ENCODE peak calls at places on chromosome 21, in ten cellular contexts. V is HFF-Myc, Q is thyroid gland, O is epithelial cell of proximal tubule, U is Caco-2, E is endothelial cell of umbilical vein, L is OCI-LY7, R is SK-N-SH, I is neural progenitor cell, K is body of pancreas. S is an unnamed sample.
A peak's percentile ranks its signal among the peaks of the same experiment; 100 is the strongest.

GRCh38 chr21:35457097-35457496 is 408.0 kb upstream of the RUNX1 start:
- DNase-seq in E (no peak), U (no peak), Q (no peak), K (no peak), L (no peak), I (no peak), O (no peak), V (no peak), R (no peak), S (no peak)

GRCh38 chr21:34865922-34866271 is 183.2 kb downstream of the RUNX1 start:
- DNase-seq in K (no peak), E (no peak), L (peak; percentile 73), Q (no peak), R (no peak), V (no peak), U (peak; percentile 48), I (peak; percentile 61), O (no peak), S (no peak)

GRCh38 chr21:15687208-15687607 is 42.6 kb upstream of the USP25 start:
- DNase-seq in Q (no peak), E (no peak), K (no peak), O (no peak), L (no peak), I (no peak), U (no peak), V (peak; percentile 12), R (no peak), S (no peak)

GRCh38 chr21:43287974-43288755 is 119.4 kb downstream of the CRYAA start:
- DNase-seq in U (peak; percentile 84), L (no peak), E (no peak), K (peak; percentile 53), V (no peak), R (no peak), I (no peak), O (no peak), Q (no peak), S (no peak)

GRCh38 chr21:45290948-45291612 is 3.4 kb upstream of the POFUT2 start:
- DNase-seq in L (no peak), U (no peak), V (no peak), O (no peak), E (no peak), I (no peak), R (peak; percentile 30), K (no peak), Q (no peak), S (peak; percentile 73)

GRCh38 chr21:34367320-34367935 is 3.6 kb downstream of the KCNE2 start:
- DNase-seq in Q (peak; percentile 51), V (peak; percentile 59), K (peak; percentile 70), O (peak; percentile 25), L (peak; percentile 63), E (peak; percentile 55), U (peak; percentile 79), R (peak; percentile 45), I (peak; percentile 70), S (peak; percentile 88)

GRCh38 chr21:32119389-32119788 is 159.5 kb downstream of the MIS18A start:
- DNase-seq in L (no peak), Q (no peak), E (no peak), U (no peak), I (no peak), K (no peak), R (no peak), V (no peak), O (no peak), S (no peak)

GRCh38 chr21:32378956-32379355 is 13.9 kb downstream of the URB1 start:
- DNase-seq in L (no peak), E (no peak), U (no peak), O (no peak), V (no peak), Q (no peak), R (no peak), I (no peak), K (no peak), S (no peak)

GRCh38 chr21:35338881-35339632 is 290.0 kb upstream of the RUNX1 start:
- DNase-seq in L (no peak), R (no peak), Q (no peak), K (no peak), V (no peak), O (no peak), E (no peak), U (no peak), I (no peak), S (no peak)

GRCh38 chr21:35071347-35071746 is 22.2 kb upstream of the RUNX1 start:
- DNase-seq in Q (no peak), I (no peak), R (no peak), L (no peak), V (no peak), K (no peak), E (no peak), O (no peak), U (no peak), S (no peak)

GRCh38 chr21:30408782-30409494 is 13.1 kb downstream of the KRTAP13-1 start:
- DNase-seq in U (peak; percentile 86), Q (peak; percentile 76), O (peak; percentile 20), K (peak; percentile 93), R (peak; percentile 49), E (no peak), I (peak; percentile 89), L (no peak), V (peak; percentile 12), S (peak; percentile 1)

GRCh38 chr21:34743831-34744230 is 75.0 kb downstream of the CLIC6 start:
- DNase-seq in O (no peak), V (peak; percentile 46), R (no peak), K (peak; percentile 24), U (no peak), E (no peak), I (no peak), L (no peak), Q (no peak), S (peak; percentile 93)

GRCh38 chr21:29228306-29228705 is 70.4 kb upstream of the BACH1 start:
- DNase-seq in E (no peak), L (no peak), O (no peak), V (no peak), K (no peak), I (no peak), R (no peak), Q (no peak), U (no peak), S (no peak)

GRCh38 chr21:35011681-35012080 is 37.4 kb downstream of the RUNX1 start:
- DNase-seq in E (no peak), O (no peak), V (no peak), I (no peak), U (no peak), Q (no peak), R (no peak), L (no peak), K (no peak), S (peak; percentile 38)

GRCh38 chr21:29297483-29298347 is 1.0 kb upstream of the BACH1 start:
- DNase-seq in L (no peak), V (no peak), E (no peak), K (no peak), O (no peak), Q (no peak), U (no peak), R (no peak), I (no peak), S (no peak)

GRCh38 chr21:44288251-44289110 is 2.8 kb downstream of the AIRE start:
- DNase-seq in Q (no peak), R (no peak), U (no peak), L (no peak), E (no peak), V (no peak), K (no peak), O (no peak), I (no peak), S (no peak)
- H3K4me3 ChIP-seq in Q (no peak overlapping the region), R (no peak overlapping the region), U (no peak overlapping the region), L (no peak overlapping the region), E (no peak overlapping the region), V (no peak overlapping the region), K (no peak overlapping the region), O (no peak overlapping the region), I (no peak overlapping the region), S (no peak overlapping the region)

GRCh38 chr21:41983229-41983628 is 26.9 kb downstream of the ZBTB21 start:
- DNase-seq in L (no peak), V (no peak), Q (no peak), I (no peak), K (no peak), R (no peak), U (no peak), O (no peak), E (no peak), S (no peak)
- TF ChIP-seq CTCF in L (no peak), V (no peak), Q (no peak), I (no peak), K (no peak), R (no peak), U (no peak), O (no peak), E (no peak), S (no peak)

GRCh38 chr21:25566645-25567044 is 40.6 kb downstream of the MRPL39 start:
- DNase-seq in U (no peak), Q (no peak), O (no peak), V (no peak), I (no peak), R (no peak), K (no peak), E (no peak), L (no peak), S (no peak)
- H3K4me3 ChIP-seq in U (no peak overlapping the region), Q (no peak overlapping the region), O (peak overlapping the region; percentile 78), V (no peak overlapping the region), I (no peak overlapping the region), R (no peak overlapping the region), K (no peak overlapping the region), E (no peak overlapping the region), L (no peak overlapping the region), S (no peak overlapping the region)

DNA sequence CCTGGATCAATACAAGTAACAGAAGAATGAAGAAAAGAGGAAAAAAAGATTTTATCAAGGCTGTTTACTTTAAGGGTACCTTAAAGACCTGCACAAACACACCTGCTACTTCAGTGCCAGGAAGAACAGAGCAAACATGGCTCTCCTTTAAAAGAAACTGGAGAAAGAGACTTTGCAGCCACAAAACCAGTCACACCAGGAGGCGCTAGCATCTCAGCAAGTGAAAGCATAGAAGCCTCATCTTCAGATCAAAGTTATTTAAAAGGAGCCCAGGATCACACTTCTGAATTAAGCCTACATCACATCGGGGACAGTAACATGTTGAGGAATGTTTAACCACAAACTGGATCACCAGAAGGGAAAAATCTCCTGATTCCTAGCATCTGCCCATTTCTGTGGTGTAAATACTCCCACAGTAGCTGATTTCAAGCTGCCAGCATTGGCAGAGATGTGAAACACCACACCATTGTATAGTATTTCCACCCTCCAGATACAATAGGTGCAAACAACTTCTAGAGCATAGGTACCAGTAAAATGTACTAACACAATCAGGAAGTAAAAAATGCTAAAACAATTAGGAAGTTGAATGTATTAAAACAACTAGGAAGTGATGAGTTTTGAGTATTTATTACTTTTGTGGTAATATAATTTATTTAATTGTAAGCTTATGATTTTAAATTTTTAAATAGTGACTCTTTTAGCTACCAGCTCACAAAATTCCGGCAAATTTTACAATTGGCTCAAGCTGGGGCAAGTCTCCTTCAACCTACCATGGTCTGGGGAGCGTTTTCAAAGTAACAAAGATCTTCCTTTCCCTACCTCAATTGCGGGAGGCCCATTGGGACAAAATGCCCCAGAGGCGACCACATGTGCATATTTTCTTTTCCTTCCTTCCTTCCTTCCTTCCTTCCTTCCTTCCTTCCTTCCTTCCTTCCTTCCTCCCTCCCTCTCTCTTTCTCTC is 105.3 kb upstream of the CLDN14 start:
- DNase-seq in U (no peak), L (peak; percentile 31), R (no peak), E (no peak), Q (no peak), O (no peak), K (no peak), V (no peak), I (no peak), S (no peak)
- TF ChIP-seq CTCF in U (no peak), L (peak; percentile 71), R (no peak), E (no peak), Q (no peak), O (peak; percentile 28), K (no peak), V (no peak), I (no peak), S (no peak)